ENCODE peak calls at places on chromosomes 5 and 9, in ten cellular contexts. V, C, I, H, D, A, Y, O, P and J are unnamed samples.

GRCh38 chr5:78360674-78361225 is 333 bp downstream of the SCAMP1 start:
- DNase-seq in A (peak), V (peak), H (peak), P (peak), Y (no peak), O (peak), I (no peak), C (peak), D (no peak), J (peak)

GRCh38 chr9:27212621-27213020 is 84.3 kb downstream of the EQTN start:
- DNase-seq in H (no peak), A (no peak), P (no peak), I (no peak), D (no peak), O (no peak), Y (no peak), C (no peak), V (no peak), J (no peak)

GRCh38 chr9:91580136-91580535 is 156.5 kb upstream of the NFIL3 start:
- DNase-seq in A (no peak), O (no peak), I (no peak), Y (peak), V (no peak), P (no peak), H (peak), C (no peak), D (no peak), J (no peak)

GRCh38 chr5:94254214-94254613 is 364.2 kb downstream of the KIAA0825 start:
- DNase-seq in H (no peak), V (no peak), D (no peak), P (no peak), A (no peak), I (no peak), O (no peak), Y (no peak), C (no peak), J (no peak)

GRCh38 chr9:10204276-10204675 is 408.5 kb downstream of the PTPRD start:
- DNase-seq in V (no peak), C (no peak), I (no peak), D (no peak), A (no peak), P (no peak), H (no peak), Y (no peak), O (no peak), J (no peak)

GRCh38 chr9:125959980-125960619 is 212.9 kb downstream of the PBX3 start:
- DNase-seq in O (no peak), A (no peak), I (no peak), H (no peak), D (no peak), Y (no peak), P (no peak), V (no peak), C (no peak), J (no peak)

GRCh38 chr5:177607115-177607451 is 7.2 kb downstream of the B4GALT7 start:
- DNase-seq in Y (no peak), D (peak), I (no peak), O (no peak), P (no peak), C (no peak), H (no peak), V (no peak), A (no peak), J (no peak)

GRCh38 chr5:149324639-149325038 is 20.7 kb upstream of the GRPEL2 start:
- DNase-seq in H (no peak), O (no peak), C (no peak), Y (peak), V (no peak), I (no peak), A (no peak), P (no peak), D (no peak), J (no peak)

GRCh38 chr5:102865171-102865509 is 110.0 kb downstream of the PAM start:
- DNase-seq in D (no peak), C (no peak), Y (no peak), H (no peak), A (no peak), P (no peak), O (no peak), V (no peak), I (peak), J (no peak)

DNA sequence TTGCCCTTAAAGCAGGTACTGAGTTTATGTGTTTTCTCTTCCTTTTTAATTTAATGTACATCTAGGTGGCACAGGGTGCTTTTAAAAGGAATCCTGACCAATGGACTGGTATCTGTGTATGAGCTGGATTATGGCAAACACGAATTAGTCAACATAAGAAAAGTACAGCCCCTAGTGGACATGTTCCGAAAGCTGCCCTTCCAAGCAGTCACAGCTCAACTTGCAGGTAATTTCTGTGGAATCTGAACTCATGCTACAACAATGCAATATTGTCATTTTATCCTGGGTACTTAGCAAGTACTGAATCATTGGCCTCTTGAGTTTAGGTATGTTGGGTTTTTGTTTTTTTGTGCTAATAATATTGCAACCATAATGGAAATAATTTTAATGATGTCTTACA is 14.4 kb upstream of the TMOD1 start:
- DNase-seq in O (no peak), P (no peak), H (peak), A (no peak), V (no peak), C (no peak), D (no peak), I (no peak), Y (peak), J (no peak)
- TF ChIP-seq CTCF in O (no peak), P (peak), H (peak), A (no peak), V (peak), C (peak), D (peak), I (peak), Y (peak), J (peak)

DNA sequence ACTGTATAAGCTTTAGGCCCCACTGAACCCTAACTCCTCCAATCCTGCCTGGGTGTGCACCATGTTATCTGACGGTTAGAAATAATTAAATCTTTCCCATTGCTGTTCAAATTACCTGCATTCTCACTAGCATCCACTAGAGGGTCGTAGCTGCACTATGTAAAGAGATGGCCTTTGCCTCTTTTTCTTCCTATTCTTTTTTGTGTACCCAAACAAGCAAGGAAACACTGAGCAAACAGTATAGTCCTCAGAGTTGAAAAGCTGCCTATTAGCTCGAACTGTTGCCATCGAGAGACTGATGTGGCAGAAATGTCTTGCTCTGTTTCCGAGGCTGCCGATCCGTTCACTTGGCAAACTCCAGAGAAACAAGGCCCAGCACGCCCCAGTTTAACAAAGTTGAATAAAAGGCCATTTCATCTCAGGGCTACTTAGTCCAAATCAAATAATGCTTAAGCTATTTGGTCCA is 163.8 kb upstream of the TRPM3 start:
- DNase-seq in D (no peak), V (peak), P (no peak), A (peak), Y (peak), C (peak), H (peak), O (no peak), I (peak), J (no peak)
- TF ChIP-seq CTCF in D (peak), V (peak), P (peak), A (peak), Y (peak), C (peak), H (peak), O (peak), I (peak), J (peak)

GRCh38 chr5:100708625-100709171 is 173.5 kb downstream of the FAM174A start:
- DNase-seq in I (no peak), Y (no peak), O (no peak), A (no peak), C (no peak), H (no peak), P (no peak), D (no peak), V (no peak), J (no peak)

GRCh38 chr5:100709771-100710170 is 174.6 kb downstream of the FAM174A start:
- DNase-seq in I (no peak), Y (no peak), A (no peak), O (no peak), V (no peak), C (no peak), H (no peak), P (no peak), D (no peak), J (no peak)

GRCh38 chr5:100706796-100707195 is 171.6 kb downstream of the FAM174A start:
- DNase-seq in H (peak), Y (peak), O (no peak), V (no peak), P (no peak), D (no peak), A (no peak), C (no peak), I (no peak), J (no peak)
- TF ChIP-seq CTCF in H (peak), Y (peak), O (no peak), V (peak), P (peak), D (peak), A (peak), C (no peak), I (no peak), J (peak)

GRCh38 chr5:159103086-159103485 is 3.4 kb upstream of the EBF1 start:
- DNase-seq in C (no peak), P (no peak), D (no peak), O (no peak), I (no peak), H (no peak), A (no peak), V (no peak), Y (no peak), J (no peak)

GRCh38 chr5:159104759-159105317 is 5.1 kb upstream of the EBF1 start:
- DNase-seq in C (no peak), Y (no peak), O (no peak), H (no peak), I (no peak), V (no peak), D (peak), A (no peak), P (peak), J (no peak)

GRCh38 chr5:159105318-159106053 is 5.8 kb upstream of the EBF1 start:
- DNase-seq in A (no peak), I (no peak), C (no peak), P (no peak), Y (no peak), H (no peak), V (no peak), O (no peak), D (no peak), J (no peak)

GRCh38 chr5:159102294-159102934 is 2.7 kb upstream of the EBF1 start:
- DNase-seq in I (no peak), A (no peak), Y (no peak), V (no peak), H (no peak), C (no peak), P (no peak), O (no peak), D (no peak), J (no peak)

DNA sequence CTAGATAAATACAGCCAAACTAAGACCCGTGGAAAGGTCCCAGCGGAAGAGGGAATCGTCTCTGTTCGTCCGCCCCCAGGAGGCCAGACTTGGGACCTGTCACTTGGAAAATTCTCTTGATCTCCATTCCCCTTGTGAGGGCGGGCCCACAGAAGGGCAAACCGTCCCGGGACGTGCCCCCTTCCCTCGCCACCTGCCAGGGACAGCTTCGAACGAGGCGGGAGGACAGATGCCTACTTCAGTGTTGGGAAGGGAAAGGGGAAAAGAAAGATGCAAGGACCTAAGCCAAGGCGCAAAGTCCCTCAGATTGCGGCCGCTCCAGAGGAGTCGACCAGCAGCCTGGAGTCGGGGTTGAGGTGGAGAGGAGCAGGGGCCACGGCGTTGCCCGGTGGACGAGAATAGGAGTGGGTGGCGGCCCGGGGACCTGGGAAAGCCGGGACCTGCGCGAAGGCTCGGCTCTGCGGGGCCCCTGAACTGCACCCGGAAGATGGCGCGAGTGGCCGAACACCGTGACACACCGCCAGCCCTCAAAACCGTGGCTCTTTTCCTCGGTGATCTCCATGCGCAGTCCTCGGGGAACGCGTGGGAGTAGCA is 4.4 kb upstream of the EBF1 start:
- DNase-seq in A (no peak), H (no peak), V (no peak), Y (no peak), O (no peak), C (peak), D (peak), P (peak), I (peak), J (no peak)
- TF ChIP-seq CTCF in A (peak), H (no peak), V (peak), Y (peak), O (no peak), C (peak), D (peak), P (peak), I (peak), J (no peak)

GRCh38 chr5:129113867-129114266 is 19.3 kb downstream of the ISOC1 start:
- DNase-seq in Y (no peak), A (no peak), V (no peak), P (no peak), O (no peak), H (no peak), C (no peak), I (no peak), D (no peak), J (no peak)
- TF ChIP-seq CTCF in Y (peak), A (no peak), V (peak), P (no peak), O (no peak), H (peak), C (peak), I (peak), D (peak), J (no peak)

GRCh38 chr9:88989961-88990570 is 1.2 kb upstream of the S1PR3 start:
- DNase-seq in V (no peak), P (no peak), C (no peak), D (no peak), A (peak), I (no peak), Y (no peak), O (no peak), H (no peak), J (no peak)

GRCh38 chr9:88988796-88989641 is 2.2 kb upstream of the S1PR3 start:
- DNase-seq in O (no peak), A (peak), Y (peak), D (no peak), V (no peak), P (no peak), I (peak), C (no peak), H (peak), J (no peak)

GRCh38 chr9:88991066-88992030 is at the start of gene S1PR3:
- DNase-seq in V (peak), I (peak), H (peak), D (no peak), A (peak), C (peak), P (peak), Y (peak), O (no peak), J (peak)

GRCh38 chr9:88992556-88992955 is 1.3 kb downstream of the S1PR3 start:
- DNase-seq in O (no peak), V (no peak), Y (no peak), C (no peak), A (peak), H (no peak), D (no peak), P (no peak), I (no peak), J (no peak)

DNA sequence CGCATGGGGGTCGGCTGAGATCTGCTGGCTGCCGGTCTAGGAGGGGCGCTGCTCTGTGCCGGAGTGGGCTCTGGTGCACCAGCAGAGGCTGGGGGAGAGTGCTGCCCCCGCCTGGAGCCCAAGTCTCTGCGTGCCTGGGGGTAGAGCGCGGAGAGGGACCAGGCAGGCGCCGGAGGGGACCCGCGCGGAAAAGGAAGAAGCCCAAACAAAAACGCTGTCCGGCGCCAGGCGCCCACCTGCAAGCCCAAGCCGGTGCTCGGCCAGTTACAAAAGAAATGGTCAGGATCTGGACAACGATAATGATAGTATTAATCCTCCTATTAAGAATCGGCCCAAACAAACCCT is 575 bp upstream of the S1PR3 start:
- DNase-seq in P (no peak), H (no peak), D (no peak), Y (no peak), A (no peak), O (no peak), I (no peak), C (peak), V (peak), J (no peak)
- TF ChIP-seq CTCF in P (no peak), H (no peak), D (peak), Y (no peak), A (no peak), O (no peak), I (no peak), C (no peak), V (peak), J (peak)